ENCODE peak calls at places on chromosomes 6 and 20, in eight cellular contexts. T is MCF 10A; M is GM12864; H is neural crest cell; X is WTC11; D is fibroblast of lung; Z is OCI-LY7; F is activated CD8-positive, alpha-beta T cell treated with anti-CD3 and anti-CD28 coated beads for 36 hours. C is an unnamed sample.

GRCh38 chr6:34616230-34616591 is 60.1 kb upstream of the SPDEF start:
- DNase-seq in T (no peak), M (no peak), H (no peak), X (no peak), D (no peak), Z (no peak), F (no peak), C (no peak)

GRCh38 chr20:63508072-63508768 is 9.3 kb upstream of the EEF1A2 start:
- DNase-seq in T (no peak), M (no peak), H (no peak), X (no peak), D (no peak), Z (no peak), F (peak; percentile 48), C (no peak)

GRCh38 chr6:152273002-152273401 is 364.2 kb downstream of the SYNE1 start:
- DNase-seq in T (peak; percentile 34), M (no peak), H (no peak), X (no peak), D (peak; percentile 72), Z (no peak), F (no peak), C (no peak)

GRCh38 chr6:111113731-111114438 is 26.6 kb downstream of the SLC16A10 start:
- DNase-seq in T (peak; percentile 5), M (no peak), H (no peak), X (no peak), D (peak; percentile 88), Z (no peak), F (peak; percentile 74), C (peak; percentile 81)

GRCh38 chr20:25178563-25179438 is 16.7 kb upstream of the ENTPD6 start:
- DNase-seq in T (peak; percentile 96), M (no peak), H (no peak), X (no peak), D (peak; percentile 91), Z (peak; percentile 37), F (peak; percentile 14), C (no peak)

GRCh38 chr6:65638047-65638831 is 68.8 kb downstream of the EYS start:
- DNase-seq in T (peak; percentile 18), M (no peak), H (peak; percentile 9), X (peak; percentile 39), D (no peak), Z (peak; percentile 1), F (no peak), C (no peak)

GRCh38 chr6:134026597-134026996 is 25.8 kb downstream of the SLC2A12 start:
- DNase-seq in T (peak; percentile 38), M (no peak), H (no peak), X (no peak), D (peak; percentile 74), Z (no peak), F (no peak), C (no peak)

GRCh38 chr20:32203556-32204484 is 3.7 kb downstream of the PLAGL2 start:
- DNase-seq in T (peak; percentile 66), M (no peak), H (no peak), X (no peak), D (peak; percentile 22), Z (no peak), F (peak; percentile 96), C (no peak)

GRCh38 chr20:8073024-8073832 is 53.7 kb upstream of the TMX4 start:
- DNase-seq in T (peak; percentile 83), M (no peak), H (no peak), X (no peak), D (peak; percentile 93), Z (no peak), F (no peak), C (peak; percentile 70)

GRCh38 chr6:710601-711571 is 17.9 kb upstream of the EXOC2 start:
- DNase-seq in T (peak; percentile 27), M (peak; percentile 65), H (peak; percentile 12), X (peak; percentile 60), D (peak; percentile 64), Z (peak; percentile 79), F (peak; percentile 70), C (no peak)

GRCh38 chr6:70599187-70599586 is 32.5 kb downstream of the SDHAF4 start:
- DNase-seq in T (no peak), M (no peak), H (no peak), X (no peak), D (no peak), Z (no peak), F (peak; percentile 51), C (no peak)

GRCh38 chr6:10248378-10248843 is 166.5 kb downstream of the TFAP2A start:
- DNase-seq in T (peak; percentile 85), M (no peak), H (no peak), X (peak; percentile 46), D (peak; percentile 43), Z (no peak), F (no peak), C (no peak)

GRCh38 chr6:32432050-32432450 is 7.6 kb upstream of the HLA-DRA start:
- DNase-seq in T (peak; percentile 35), M (peak; percentile 22), H (no peak), X (no peak), D (peak; percentile 10), Z (peak; percentile 75), F (no peak), C (no peak)

GRCh38 chr20:61608275-61609085 is 356.4 kb downstream of the CDH4 start:
- DNase-seq in T (peak; percentile 11), M (no peak), H (peak; percentile 50), X (peak; percentile 66), D (peak; percentile 33), Z (peak; percentile 8), F (peak; percentile 6), C (no peak)

GRCh38 chr6:34810936-34811632 is 19.2 kb downstream of the BLTP3A start:
- DNase-seq in T (peak; percentile 67), M (peak; percentile 78), H (no peak), X (no peak), D (peak; percentile 21), Z (no peak), F (peak; percentile 68), C (no peak)

GRCh38 chr6:150977276-150977675 is 111.8 kb downstream of the MTHFD1L start:
- DNase-seq in T (no peak), M (no peak), H (no peak), X (no peak), D (no peak), Z (no peak), F (no peak), C (no peak)

GRCh38 chr20:4081396-4081795 is 66.0 kb upstream of the RNF24 start:
- DNase-seq in T (no peak), M (no peak), H (no peak), X (no peak), D (peak; percentile 68), Z (no peak), F (no peak), C (no peak)

GRCh38 chr6:41449399-41450245 is 96.6 kb upstream of the FOXP4 start:
- DNase-seq in T (peak; percentile 22), M (no peak), H (no peak), X (no peak), D (no peak), Z (no peak), F (no peak), C (no peak)

GRCh38 chr6:1162367-1163275 is 149.3 kb upstream of the FOXQ1 start:
- DNase-seq in T (no peak), M (no peak), H (no peak), X (no peak), D (no peak), Z (no peak), F (no peak), C (no peak)

DNA sequence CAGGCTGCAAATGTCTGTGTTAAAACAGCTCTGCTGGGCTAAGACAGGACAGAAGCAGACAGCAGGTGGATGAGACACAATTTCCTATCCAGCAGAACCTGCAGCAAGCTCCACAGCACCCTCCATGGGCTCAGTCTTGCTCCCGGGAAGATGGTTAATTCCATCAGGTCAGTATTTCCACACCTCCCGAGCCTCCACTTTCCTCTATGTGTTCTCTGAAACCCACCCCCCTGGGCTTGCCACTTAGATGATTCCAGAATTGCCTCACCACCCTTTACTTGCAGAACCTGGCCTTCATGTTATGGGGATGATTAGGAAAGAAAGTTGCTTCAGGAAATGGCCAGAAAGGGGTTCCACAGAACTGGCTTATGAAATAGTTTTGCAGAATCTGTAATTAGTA is 43.8 kb downstream of the ERMARD start:
- DNase-seq in T (no peak), M (no peak), H (no peak), X (no peak), D (no peak), Z (no peak), F (no peak), C (no peak)
- TF ChIP-seq CTCF in T (no peak), M (no peak), H (no peak), X (no peak), D (no peak), Z (no peak), F (no peak), C (no peak)

DNA sequence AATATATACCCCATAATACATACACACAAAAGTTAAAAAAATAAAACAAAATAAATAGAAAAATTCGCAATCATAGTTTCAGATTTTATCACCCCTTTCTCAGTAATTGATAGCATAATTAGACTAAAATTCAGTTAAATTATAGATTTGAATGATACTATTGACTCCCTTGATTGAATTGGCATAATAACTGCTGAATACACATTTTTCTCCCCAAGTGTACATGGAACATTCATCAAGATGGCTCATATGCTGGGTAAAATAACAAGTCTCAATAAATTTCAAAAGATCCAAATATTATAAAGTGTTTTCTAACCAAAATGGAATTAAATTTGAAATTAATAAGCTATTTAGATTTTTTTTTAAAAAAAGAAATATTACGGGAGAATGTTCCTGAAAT is 616.1 kb downstream of the MAFB start:
- DNase-seq in T (no peak), M (no peak), H (no peak), X (no peak), D (no peak), Z (no peak), F (no peak), C (no peak)
- TF ChIP-seq CTCF in T (no peak), M (no peak), H (no peak), X (no peak), D (no peak), Z (no peak), F (no peak), C (no peak)

GRCh38 chr20:46087161-46087560 is 2.6 kb downstream of the NCOA5 start:
- DNase-seq in T (peak; percentile 7), M (no peak), H (no peak), X (no peak), D (peak; percentile 5), Z (peak; percentile 36), F (no peak), C (no peak)

GRCh38 chr20:46090095-46090388 is 280 bp upstream of the NCOA5 start:
- DNase-seq in T (no peak), M (no peak), H (no peak), X (no peak), D (no peak), Z (no peak), F (no peak), C (no peak)

GRCh38 chr20:46089076-46089337 is 755 bp downstream of the NCOA5 start:
- DNase-seq in T (no peak), M (no peak), H (no peak), X (no peak), D (peak; percentile 38), Z (no peak), F (no peak), C (peak; percentile 51)

GRCh38 chr20:46088409-46089075 is 1.2 kb downstream of the NCOA5 start:
- DNase-seq in T (peak; percentile 36), M (no peak), H (no peak), X (no peak), D (peak; percentile 33), Z (peak; percentile 61), F (peak; percentile 26), C (no peak)

GRCh38 chr20:46089338-46090094 is at the start of gene NCOA5:
- DNase-seq in T (peak; percentile 93), M (peak; percentile 86), H (peak; percentile 91), X (peak; percentile 96), D (peak; percentile 99), Z (peak; percentile 97), F (peak; percentile 96), C (peak; percentile 94)
- TF ChIP-seq CTCF in T (no peak), M (peak; percentile 5), H (no peak), X (no peak), D (no peak), Z (peak; percentile 38), F (peak; percentile 42), C (no peak)

GRCh38 chr20:58636983-58637421 is 14.1 kb upstream of the STX16 start:
- DNase-seq in T (no peak), M (no peak), H (no peak), X (no peak), D (no peak), Z (no peak), F (no peak), C (no peak)
- TF ChIP-seq CTCF in T (no peak), M (no peak), H (peak; percentile 50), X (no peak), D (peak; percentile 39), Z (no peak), F (no peak), C (no peak)